ENCODE peak calls at places on chromosomes 6 and 20, in five cellular contexts. C is endodermal cell, O is HCT116, U is left ventricle myocardium inferior, M is fibroblast of lung. B is an unnamed sample. For H3K4me1 and H3K9me3, the result is how much of the 10 kb centered on the place peaks cover.

GRCh38 chr20:4471221-4471620 is 250.5 kb upstream of the PRND start:
- DNase-seq in C (no peak), O (no peak), U (no peak), M (no peak), B (no peak)

GRCh38 chr6:63492476-63492875 is 79.8 kb upstream of the LOC128125822 start:
- DNase-seq in C (no peak), O (no peak), U (no peak), M (no peak), B (no peak)

GRCh38 chr6:125528614-125529013 is 220.8 kb upstream of the HEY2 start:
- DNase-seq in C (peak), O (no peak), U (no peak), M (no peak), B (no peak)

GRCh38 chr6:117677553-117678131 is 2.4 kb downstream of the NUS1 start:
- DNase-seq in C (no peak), O (no peak), U (no peak), M (peak), B (no peak)

GRCh38 chr6:4727671-4728435 is 48.4 kb upstream of the CDYL start:
- DNase-seq in C (peak), O (no peak), U (no peak), M (no peak), B (peak)

GRCh38 chr20:63740501-63741353 is 1.2 kb downstream of the SLC2A4RG start:
- DNase-seq in C (peak), O (peak), U (peak), M (peak), B (peak)

GRCh38 chr6:105199711-105200110 is 19.9 kb upstream of the POPDC3 start:
- DNase-seq in C (no peak), O (no peak), U (peak), M (no peak), B (no peak)

GRCh38 chr6:41642090-41642959 is 4.1 kb downstream of the MDFI start:
- DNase-seq in C (no peak), O (no peak), U (no peak), M (no peak), B (no peak)

GRCh38 chr6:45807610-45808009 is 208.1 kb downstream of the CLIC5 start:
- DNase-seq in C (no peak), O (no peak), U (no peak), M (no peak), B (no peak)

GRCh38 chr6:2209226-2209809 is 36.1 kb downstream of the GMDS start:
- DNase-seq in C (peak), O (peak), U (no peak), M (peak), B (peak)

GRCh38 chr6:41100871-41101287 is 28.1 kb downstream of the NFYA start:
- DNase-seq in C (peak), O (no peak), U (peak), M (no peak), B (no peak)

GRCh38 chr6:144675231-144675861 is 390.2 kb downstream of the UTRN start:
- DNase-seq in C (no peak), O (no peak), U (no peak), M (peak), B (peak)

GRCh38 chr6:90222724-90223198 is 73.9 kb downstream of the BACH2 start:
- DNase-seq in C (no peak), O (peak), U (no peak), M (no peak), B (no peak)

GRCh38 chr6:133241901-133242760 is 974 bp downstream of the EYA4 start:
- DNase-seq in C (peak), O (no peak), U (peak), M (peak), B (peak)

GRCh38 chr6:125718109-125718508 is 31.3 kb upstream of the HEY2 start:
- DNase-seq in C (no peak), O (no peak), U (no peak), M (no peak), B (no peak)

GRCh38 chr20:25233016-25233772 is 14.7 kb upstream of the PYGB start:
- DNase-seq in C (no peak), O (no peak), U (peak), M (peak), B (peak)

GRCh38 chr6:131156411-131156810 is 21.1 kb downstream of the AKAP7 start:
- DNase-seq in C (no peak), O (no peak), U (no peak), M (no peak), B (no peak)

GRCh38 chr6:57432919-57433684 is 115.7 kb downstream of the PRIM2 start:
- DNase-seq in C (no peak), O (no peak), U (no peak), M (peak), B (no peak)

GRCh38 chr6:142942805-142943227 is 2.2 kb downstream of the HIVEP2 start:
- DNase-seq in C (no peak), O (no peak), U (no peak), M (peak), B (no peak)

GRCh38 chr6:105194106-105194505 is 14.3 kb upstream of the POPDC3 start:
- DNase-seq in C (no peak), O (no peak), U (no peak), M (no peak), B (no peak)

GRCh38 chr6:36829919-36830544 is 9.2 kb downstream of the CPNE5 start:
- DNase-seq in C (no peak), O (no peak), U (peak), M (peak), B (peak)

GRCh38 chr6:89353702-89354392 is 1.3 kb upstream of the UBE2J1 start:
- DNase-seq in C (no peak), O (no peak), U (no peak), M (no peak), B (no peak)

GRCh38 chr6:12973302-12973865 is 256.8 kb downstream of the PHACTR1 start:
- DNase-seq in C (no peak), O (no peak), U (no peak), M (no peak), B (no peak)

GRCh38 chr20:22511943-22512910 is 72.1 kb downstream of the FOXA2 start:
- DNase-seq in C (peak), O (no peak), U (no peak), M (no peak), B (peak)

GRCh38 chr6:167782698-167783517 is 43.8 kb upstream of the AFDN start:
- DNase-seq in C (peak), O (no peak), U (no peak), M (no peak), B (no peak)

GRCh38 chr6:157106487-157106886 is 216.8 kb downstream of the TMEM242 start:
- DNase-seq in C (no peak), O (peak), U (no peak), M (peak), B (no peak)

GRCh38 chr6:148868901-148869300 is 122.1 kb downstream of the UST start:
- DNase-seq in C (no peak), O (no peak), U (no peak), M (no peak), B (no peak)

GRCh38 chr20:6590891-6591679 is 176.4 kb upstream of the BMP2 start:
- DNase-seq in C (no peak), O (no peak), U (no peak), M (peak), B (peak)

GRCh38 chr6:134553941-134554340 is 236.0 kb upstream of the SGK1 start:
- DNase-seq in C (no peak), O (no peak), U (no peak), M (peak), B (no peak)

GRCh38 chr6:24844061-24844460 is 45.3 kb upstream of the ARMH2 start:
- DNase-seq in C (no peak), O (no peak), U (no peak), M (no peak), B (no peak)

GRCh38 chr20:52103911-52104545 is 87.6 kb downstream of the ZFP64 start:
- DNase-seq in C (peak), O (no peak), U (no peak), M (peak), B (no peak)

GRCh38 chr6:53961679-53962370 is 149.4 kb upstream of the MLIP start:
- DNase-seq in C (peak), O (no peak), U (no peak), M (no peak), B (no peak)

GRCh38 chr20:63858393-63859165 is 2.7 kb upstream of the ABHD16B start:
- DNase-seq in C (peak), O (no peak), U (peak), M (peak), B (no peak)

GRCh38 chr6:148928811-148929210 is 182.0 kb downstream of the UST start:
- DNase-seq in C (no peak), O (no peak), U (no peak), M (no peak), B (no peak)

GRCh38 chr6:11323666-11324452 is 91.4 kb upstream of the NEDD9 start:
- DNase-seq in C (no peak), O (no peak), U (peak), M (no peak), B (no peak)

GRCh38 chr6:11318835-11319813 is 86.7 kb upstream of the NEDD9 start:
- DNase-seq in C (no peak), O (no peak), U (no peak), M (no peak), B (no peak)

GRCh38 chr6:11322252-11322885 is 89.9 kb upstream of the NEDD9 start:
- DNase-seq in C (no peak), O (no peak), U (no peak), M (no peak), B (no peak)

GRCh38 chr6:11317885-11318771 is 85.7 kb upstream of the NEDD9 start:
- DNase-seq in C (peak), O (peak), U (no peak), M (peak), B (peak)

DNA sequence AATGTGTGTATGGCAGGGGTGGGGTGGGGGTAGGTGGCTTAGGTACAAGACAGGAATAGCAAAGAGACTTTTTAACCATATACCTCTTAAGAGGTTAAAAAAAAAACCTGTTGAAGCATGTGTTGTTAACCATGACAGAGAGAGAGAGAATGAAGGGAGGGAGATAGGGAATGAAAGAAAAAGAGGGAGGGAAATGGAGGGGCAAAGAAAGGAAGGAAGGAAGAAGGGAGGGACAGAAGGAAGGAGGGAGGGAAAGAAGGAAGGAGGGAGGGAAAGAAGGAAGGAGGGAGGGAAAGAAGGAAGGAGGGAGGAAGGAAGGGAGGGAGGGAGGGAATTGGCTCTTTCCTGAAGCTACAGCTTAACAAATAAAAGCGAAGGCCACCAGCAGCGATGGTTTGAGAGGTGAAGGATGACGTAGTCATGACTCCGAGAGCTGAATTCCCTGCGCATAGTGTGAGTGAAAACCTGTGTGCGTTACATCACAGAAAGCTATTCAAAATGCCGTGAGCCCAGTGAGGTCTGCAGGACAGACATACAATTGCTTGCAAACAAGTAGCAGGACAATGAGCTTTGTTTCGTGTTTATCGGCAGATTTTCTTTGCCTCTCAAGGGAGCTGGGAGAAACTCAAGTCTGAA is 88.6 kb upstream of the NEDD9 start:
- DNase-seq in C (no peak), O (no peak), U (no peak), M (no peak), B (no peak)
- H3K4me1 ChIP-seq in C (under half), O (under half), U (under half), M (under half), B (under half)

GRCh38 chr6:155349956-155350355 is 35.7 kb upstream of the TFB1M start:
- DNase-seq in C (no peak), O (no peak), U (no peak), M (no peak), B (no peak)

GRCh38 chr6:155352812-155353211 is 38.5 kb upstream of the TFB1M start:
- DNase-seq in C (no peak), O (no peak), U (no peak), M (peak), B (no peak)

GRCh38 chr6:155351273-155352129 is 37.2 kb upstream of the TFB1M start:
- DNase-seq in C (no peak), O (no peak), U (no peak), M (no peak), B (no peak)

GRCh38 chr6:155352130-155352420 is 37.8 kb upstream of the TFB1M start:
- DNase-seq in C (no peak), O (no peak), U (no peak), M (no peak), B (no peak)

GRCh38 chr6:155354167-155354566 is 39.9 kb upstream of the TFB1M start:
- DNase-seq in C (no peak), O (no peak), U (no peak), M (no peak), B (no peak)
- H3K9me3 ChIP-seq in C (under half), O (under half), U (under half), M (under half), B (under half)

GRCh38 chr6:135672256-135672655 is 174.7 kb upstream of the AHI1 start:
- DNase-seq in C (no peak), O (no peak), U (no peak), M (no peak), B (no peak)

GRCh38 chr6:135673671-135674309 is 176.2 kb upstream of the AHI1 start:
- DNase-seq in C (no peak), O (no peak), U (no peak), M (peak), B (no peak)

GRCh38 chr6:135680964-135681913 is 170.3 kb upstream of the PDE7B start:
- DNase-seq in C (no peak), O (no peak), U (no peak), M (no peak), B (no peak)

GRCh38 chr6:135675026-135675425 is 176.5 kb upstream of the PDE7B start:
- DNase-seq in C (no peak), O (no peak), U (no peak), M (peak), B (no peak)

DNA sequence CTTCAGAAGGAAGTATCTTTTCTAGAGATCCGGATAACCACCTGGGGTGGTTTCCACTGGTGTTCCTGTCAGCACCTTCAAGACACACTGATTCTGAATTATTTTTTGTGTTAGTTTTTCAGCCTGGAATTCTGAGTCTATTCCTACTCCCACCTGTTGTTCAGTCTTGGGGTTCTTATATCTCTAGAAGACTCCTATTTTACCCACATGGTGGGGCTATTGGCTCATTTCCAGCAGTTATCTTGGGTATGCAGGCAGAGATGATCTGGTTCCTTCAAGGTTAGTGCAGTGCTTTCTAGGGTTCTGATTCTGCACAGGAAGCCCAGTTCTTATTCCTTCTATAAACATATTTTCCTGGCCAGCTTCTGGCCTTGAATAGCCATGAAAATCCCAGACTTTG is 175.6 kb upstream of the PDE7B start:
- DNase-seq in C (peak), O (peak), U (no peak), M (peak), B (peak)
- TF ChIP-seq CTCF in C (peak), O (no peak), U (peak), M (peak), B (no peak)

GRCh38 chr20:2755451-2756055 is 44.9 kb downstream of the CPXM1 start:
- DNase-seq in C (no peak), O (no peak), U (no peak), M (no peak), B (no peak)
- H3K4me1 ChIP-seq in C (under half), O (under half), U (under half), M (under half), B (under half)

DNA sequence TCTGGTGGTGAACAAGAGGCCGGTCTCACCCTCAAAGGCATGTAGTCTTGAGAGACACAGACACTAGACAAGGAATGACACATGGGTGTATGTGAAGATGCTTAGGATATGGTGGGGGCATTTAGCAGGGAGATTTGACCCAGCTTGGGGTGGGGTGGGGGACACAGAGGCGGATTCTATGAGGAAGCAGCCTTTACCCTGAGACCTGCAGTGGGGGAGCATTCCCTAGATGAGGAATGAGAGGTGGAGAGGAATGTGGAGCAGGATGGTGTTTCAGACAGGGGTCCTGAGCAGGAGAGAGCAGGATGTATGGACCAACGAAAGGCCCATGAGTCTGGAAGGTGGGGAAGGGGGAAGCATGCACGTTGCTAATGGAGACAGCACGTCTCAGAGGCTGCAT is 57.8 kb downstream of the PHACTR3 start:
- DNase-seq in C (no peak), O (no peak), U (no peak), M (no peak), B (no peak)
- H3K9me3 ChIP-seq in C (half or more), O (under half), U (under half), M (under half), B (under half)

DNA sequence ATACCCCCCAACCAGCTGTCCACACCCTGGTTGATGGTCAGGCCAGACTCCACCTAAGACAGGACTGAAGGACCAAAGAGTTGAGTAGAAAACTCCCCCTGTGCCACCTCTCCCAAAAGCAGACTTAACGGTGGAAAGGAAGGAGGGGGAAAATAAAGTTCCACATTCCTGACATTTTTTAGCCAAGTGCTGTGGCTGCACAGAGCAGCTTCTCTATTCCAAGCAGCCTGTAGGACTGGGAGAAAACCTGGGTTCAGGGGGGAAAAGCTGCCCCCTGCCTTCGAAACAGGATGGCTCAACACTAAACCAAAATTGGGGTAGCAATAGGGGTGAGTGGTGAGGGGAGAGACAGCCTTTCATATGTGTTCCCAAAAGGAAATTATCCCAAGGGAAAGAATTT is 3.6 kb downstream of the TRAM2 start:
- DNase-seq in C (peak), O (no peak), U (no peak), M (no peak), B (no peak)
- TF ChIP-seq CTCF in C (no peak), O (no peak), U (no peak), M (peak), B (no peak)

GRCh38 chr20:50929299-50930138 is 1.7 kb downstream of the ADNP start:
- DNase-seq in C (peak), O (peak), U (peak), M (peak), B (peak)
- H3K4me1 ChIP-seq in C (under half), O (under half), U (half or more), M (under half), B (under half)

GRCh38 chr6:159357211-159357920 is 188.2 kb downstream of the FNDC1 start:
- DNase-seq in C (no peak), O (no peak), U (no peak), M (no peak), B (no peak)
- H3K9me3 ChIP-seq in C (under half), O (under half), U (under half), M (under half), B (under half)

GRCh38 chr6:620166-620565 is 36.7 kb downstream of the HUS1B start:
- DNase-seq in C (no peak), O (no peak), U (no peak), M (no peak), B (no peak)

GRCh38 chr6:620950-621349 is 36.0 kb downstream of the HUS1B start:
- DNase-seq in C (no peak), O (no peak), U (no peak), M (no peak), B (no peak)

GRCh38 chr6:621916-622315 is 35.0 kb downstream of the HUS1B start:
- DNase-seq in C (no peak), O (no peak), U (no peak), M (no peak), B (no peak)

GRCh38 chr6:613981-614380 is 42.9 kb downstream of the HUS1B start:
- DNase-seq in C (no peak), O (no peak), U (no peak), M (no peak), B (no peak)

DNA sequence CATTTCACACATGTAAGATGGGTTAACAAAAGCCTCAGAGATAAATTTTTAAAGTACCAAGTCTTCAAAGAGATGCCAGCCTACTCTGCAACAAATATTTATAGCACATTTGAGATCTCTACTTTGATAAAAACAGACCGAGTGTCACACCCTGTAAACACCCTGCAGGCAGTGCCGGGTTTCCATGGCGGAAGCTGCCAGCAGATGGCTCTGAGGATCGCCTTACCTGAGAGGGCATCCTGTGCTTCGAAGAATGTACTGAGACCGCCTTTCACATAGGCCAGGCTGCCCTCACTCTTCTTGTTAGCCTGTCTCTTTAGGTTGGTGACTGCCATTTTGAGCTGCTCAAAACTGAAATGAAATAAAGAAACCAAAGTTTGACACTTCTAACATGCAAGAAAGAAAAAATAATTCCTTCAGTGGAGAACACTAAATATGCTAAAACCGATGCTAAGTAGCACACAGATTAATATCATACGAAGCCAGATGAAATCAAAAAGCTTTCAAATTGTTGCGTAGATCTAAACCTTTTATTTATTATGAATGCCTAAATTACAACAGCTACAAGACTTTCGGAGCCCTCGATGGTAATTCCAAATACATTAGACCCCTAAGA is 39.3 kb downstream of the HUS1B start:
- DNase-seq in C (peak), O (no peak), U (no peak), M (no peak), B (no peak)
- TF ChIP-seq CTCF in C (peak), O (no peak), U (no peak), M (no peak), B (no peak)

B was measured in mucosa of descending colon.